ENCODE peak calls at places on chromosomes 13 and 19, in six cellular contexts. B, J, N, A, F and L are unnamed samples. For H3K36me3 and H3K4me1, the result is how much of the 10 kb centered on the place peaks cover.

GRCh38 chr19:8552810-8553209 is 24.4 kb downstream of the MYO1F start:
- DNase-seq in F (no peak), J (no peak), B (no peak), A (no peak), N (peak), L (no peak)

GRCh38 chr13:79775830-79776229 is 294.9 kb downstream of the NDFIP2 start:
- DNase-seq in A (peak), J (peak), B (peak), F (no peak), N (peak), L (peak)

GRCh38 chr13:47908200-47908902 is 92.7 kb downstream of the SUCLA2 start:
- DNase-seq in N (no peak), F (no peak), A (no peak), B (no peak), J (no peak), L (no peak)

GRCh38 chr19:8575467-8575997 is 1.7 kb downstream of the MYO1F start:
- DNase-seq in N (peak), B (no peak), F (peak), A (no peak), J (no peak), L (no peak)

GRCh38 chr19:2207991-2208860 is 27.9 kb downstream of the PLEKHJ1 start:
- DNase-seq in J (peak), B (peak), F (no peak), N (peak), A (peak), L (no peak)

GRCh38 chr19:13505761-13506549 is at the start of gene CACNA1A:
- DNase-seq in J (peak), N (peak), A (no peak), F (no peak), B (no peak), L (no peak)

GRCh38 chr19:558770-559439 is 13.5 kb upstream of the BSG start:
- DNase-seq in A (no peak), B (peak), N (no peak), F (no peak), J (no peak), L (no peak)

GRCh38 chr19:18859676-18860301 is 28.0 kb downstream of the UPF1 start:
- DNase-seq in J (no peak), A (no peak), B (no peak), N (no peak), F (no peak), L (no peak)

GRCh38 chr19:29966594-29967249 is 24.7 kb downstream of the URI1 start:
- DNase-seq in N (peak), B (no peak), J (no peak), A (no peak), F (no peak), L (no peak)

GRCh38 chr19:3494559-3494958 is 5.9 kb downstream of the DOHH start:
- DNase-seq in N (no peak), F (no peak), B (peak), A (no peak), J (no peak), L (no peak)

GRCh38 chr13:24627864-24628418 is 52.3 kb upstream of the ATP12A start:
- DNase-seq in J (no peak), N (no peak), A (no peak), F (no peak), B (no peak), L (no peak)

GRCh38 chr13:50894504-50894903 is 15.1 kb upstream of the RNASEH2B start:
- DNase-seq in N (no peak), A (no peak), F (no peak), J (no peak), B (no peak), L (no peak)

GRCh38 chr19:13865578-13866462 is 11.1 kb upstream of the NANOS3 start:
- DNase-seq in N (no peak), A (peak), J (no peak), B (no peak), F (no peak), L (no peak)

GRCh38 chr19:39032164-39032918 is at the start of gene FBXO27:
- DNase-seq in A (peak), B (no peak), N (peak), F (peak), J (peak), L (peak)

GRCh38 chr19:18607222-18608101 is 863 bp upstream of the CRLF1 start:
- DNase-seq in N (peak), J (no peak), A (no peak), F (no peak), B (no peak), L (no peak)

GRCh38 chr19:33819875-33820781 is 23.5 kb downstream of the KCTD15 start:
- DNase-seq in B (peak), N (peak), A (peak), J (peak), F (peak), L (peak)

GRCh38 chr19:1810439-1811160 is 1.5 kb downstream of the ATP8B3 start:
- DNase-seq in J (no peak), B (no peak), A (no peak), F (no peak), N (no peak), L (no peak)

GRCh38 chr13:21324793-21325192 is 134.3 kb downstream of the ZDHHC20 start:
- DNase-seq in N (no peak), F (no peak), A (no peak), B (no peak), J (no peak), L (no peak)

GRCh38 chr13:48583859-48584311 is 51.0 kb upstream of the RCBTB2 start:
- DNase-seq in F (no peak), B (no peak), J (no peak), A (no peak), N (no peak), L (no peak)

GRCh38 chr13:101291216-101291615 is 125.1 kb downstream of the NALCN start:
- DNase-seq in J (no peak), N (no peak), B (no peak), F (no peak), A (no peak), L (no peak)

GRCh38 chr19:15112385-15112784 is 5.2 kb downstream of the SYDE1 start:
- DNase-seq in J (no peak), F (no peak), B (no peak), A (no peak), N (peak), L (no peak)

GRCh38 chr13:113802090-113802531 is 43.1 kb downstream of the TMEM255B start:
- DNase-seq in J (peak), B (no peak), N (peak), F (no peak), A (no peak), L (peak)

GRCh38 chr19:6828306-6828697 is 55.8 kb downstream of the VAV1 start:
- DNase-seq in J (no peak), N (peak), A (no peak), B (no peak), F (no peak), L (no peak)

GRCh38 chr19:35042056-35042730 is 672 bp downstream of the HPN start:
- DNase-seq in J (peak), B (peak), F (no peak), A (peak), N (no peak), L (no peak)

GRCh38 chr13:73767747-73768315 is 366.4 kb downstream of the KLF12 start:
- DNase-seq in J (no peak), F (peak), N (peak), A (no peak), B (no peak), L (no peak)

GRCh38 chr13:29105779-29106178 is 285.6 kb downstream of the MTUS2 start:
- DNase-seq in J (peak), F (no peak), A (no peak), N (peak), B (no peak), L (no peak)

GRCh38 chr19:38980583-38981374 is 5.2 kb upstream of the FBXO17 start:
- DNase-seq in B (no peak), J (no peak), F (no peak), A (no peak), N (no peak), L (no peak)

GRCh38 chr19:49680473-49681351 is 3.6 kb downstream of the PRMT1 start:
- DNase-seq in F (peak), A (peak), N (peak), J (peak), B (peak), L (peak)
- H3K36me3 ChIP-seq in F (under half), A (under half), N (under half), J (under half), B (under half), L (under half)

DNA sequence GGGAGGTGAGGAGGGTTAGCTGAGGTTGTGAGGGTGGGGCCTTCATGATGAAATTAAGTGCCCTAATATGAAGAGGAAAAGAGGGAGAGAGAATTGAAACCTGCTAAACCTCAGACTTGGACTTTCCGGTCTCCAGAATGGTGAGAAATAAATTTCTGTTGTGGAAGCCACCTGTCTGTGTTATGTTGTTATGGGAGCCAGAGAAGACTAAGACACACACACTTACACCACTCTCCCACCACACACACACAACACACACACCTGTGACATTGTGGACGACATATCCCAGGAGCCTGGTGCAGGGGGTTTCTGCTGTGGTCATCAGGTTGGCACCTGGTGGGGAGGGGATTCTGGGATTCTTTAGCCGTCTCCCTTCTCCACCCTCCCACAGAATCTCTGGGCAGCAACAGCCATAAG is 14.0 kb downstream of the KLK4 start:
- DNase-seq in J (no peak), B (no peak), A (no peak), F (no peak), N (no peak), L (no peak)
- H3K27ac ChIP-seq in J (no peak), B (no peak), A (no peak), F (no peak), N (no peak), L (no peak)

GRCh38 chr13:52785721-52786120 is 46.1 kb upstream of the CNMD start:
- DNase-seq in F (no peak), N (no peak), A (no peak), B (no peak), J (no peak), L (no peak)
- H3K4me1 ChIP-seq in F (under half), N (under half), A (under half), B (under half), J (under half), L (under half)

DNA sequence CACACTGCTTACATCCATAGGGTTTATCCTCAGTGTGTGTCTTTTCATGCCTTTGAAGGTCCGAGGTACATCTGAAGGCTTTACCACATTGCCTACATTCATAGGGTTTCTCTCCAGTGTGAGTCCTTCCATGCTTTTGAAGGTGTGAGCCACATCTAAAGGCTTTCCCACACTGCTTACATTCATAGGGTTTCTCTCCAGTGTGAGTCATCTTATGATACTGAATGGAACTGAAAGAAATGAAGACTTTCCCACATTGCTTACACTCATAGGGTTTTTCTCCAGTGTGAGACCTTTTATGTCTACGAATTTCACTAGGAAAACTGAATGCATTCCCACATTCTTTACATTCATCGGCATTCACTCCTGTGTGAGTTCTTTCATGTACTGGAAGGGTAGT is 7.1 kb downstream of the ZNF20 start:
- DNase-seq in F (no peak), B (no peak), J (no peak), A (no peak), N (peak), L (no peak)
- H3K36me3 ChIP-seq in F (under half), B (half or more), J (under half), A (under half), N (half or more), L (under half)